ENCODE peak calls at places on chromosomes 3 and 15, in ten cellular contexts. M, F, B, X, C, U, N, L, S and R are unnamed samples.

GRCh38 chr3:43923101-43923979 is 232.6 kb downstream of the ABHD5 start:
- DNase-seq in F (no peak), M (no peak), X (no peak), B (no peak), S (no peak), C (no peak), N (no peak), U (no peak), L (no peak), R (no peak)

GRCh38 chr15:91894606-91895005 is 41.1 kb downstream of the SLCO3A1 start:
- DNase-seq in X (no peak), C (no peak), N (no peak), F (no peak), L (no peak), M (peak), S (no peak), B (no peak), U (no peak), R (no peak)

GRCh38 chr3:29275309-29275708 is 5.6 kb upstream of the RBMS3 start:
- DNase-seq in X (no peak), L (no peak), N (no peak), M (peak), S (peak), B (no peak), U (no peak), C (peak), F (no peak), R (no peak)

GRCh38 chr15:47206358-47206978 is 510.8 kb upstream of the SEMA6D start:
- DNase-seq in S (no peak), M (no peak), C (no peak), N (no peak), L (no peak), B (no peak), U (no peak), F (no peak), X (no peak), R (no peak)

GRCh38 chr15:30933293-30933692 is 29.6 kb downstream of the FAN1 start:
- DNase-seq in X (no peak), S (no peak), U (no peak), N (no peak), C (no peak), M (no peak), F (no peak), L (no peak), B (no peak), R (no peak)

GRCh38 chr3:107956991-107957467 is 133.8 kb downstream of the CD47 start:
- DNase-seq in S (peak), M (peak), C (peak), B (no peak), F (no peak), N (no peak), U (no peak), X (peak), L (no peak), R (peak)

GRCh38 chr15:37035349-37035748 is 65.0 kb downstream of the MEIS2 start:
- DNase-seq in N (no peak), B (no peak), U (no peak), X (peak), C (no peak), L (no peak), M (peak), F (no peak), S (no peak), R (no peak)

GRCh38 chr15:71148048-71148447 is 32.8 kb downstream of the THSD4 start:
- DNase-seq in L (no peak), B (no peak), U (no peak), N (no peak), C (peak), M (no peak), X (no peak), S (no peak), F (no peak), R (no peak)

GRCh38 chr3:49173116-49173791 is 1.9 kb downstream of the KLHDC8B start:
- DNase-seq in N (no peak), F (no peak), X (no peak), B (peak), L (no peak), C (peak), M (no peak), U (no peak), S (peak), R (no peak)

GRCh38 chr15:63039811-63040210 is 2.7 kb upstream of the TPM1 start:
- DNase-seq in C (no peak), F (no peak), B (no peak), N (no peak), U (no peak), S (no peak), L (no peak), X (no peak), M (no peak), R (no peak)

GRCh38 chr3:58274027-58274614 is 31.9 kb upstream of the RPP14 start:
- DNase-seq in S (no peak), F (no peak), N (no peak), U (no peak), X (peak), L (no peak), C (no peak), M (peak), B (no peak), R (no peak)

GRCh38 chr15:56537881-56538280 is 72.9 kb upstream of the MNS1 start:
- DNase-seq in S (peak), X (no peak), U (no peak), B (no peak), F (peak), N (peak), M (no peak), C (peak), L (no peak), R (no peak)